ENCODE peak calls at places on chromosomes 12 and 14, in four cellular contexts. T, I, L and K are unnamed samples.

GRCh38 chr12:795305-795704 is 42.9 kb downstream of the WNK1 start:
- DNase-seq in T (peak), I (no peak), L (no peak), K (no peak)

GRCh38 chr12:288687-289086 is 26.1 kb upstream of the SLC6A13 start:
- DNase-seq in T (no peak), I (no peak), L (peak), K (peak)

GRCh38 chr14:47541652-47542051 is 133.8 kb downstream of the MDGA2 start:
- DNase-seq in T (no peak), I (peak), L (no peak), K (no peak)

GRCh38 chr12:46743471-46743870 is 82.3 kb downstream of the SLC38A4 start:
- DNase-seq in T (no peak), I (no peak), L (no peak), K (no peak)

GRCh38 chr14:31127690-31128089 is 79.9 kb downstream of the HECTD1 start:
- DNase-seq in T (peak), I (no peak), L (peak), K (no peak)

GRCh38 chr12:116265361-116266128 is 11.9 kb downstream of the MED13L start:
- DNase-seq in T (no peak), I (no peak), L (no peak), K (no peak)

GRCh38 chr14:92487513-92488133 is 26.0 kb upstream of the RIN3 start:
- DNase-seq in T (no peak), I (no peak), L (no peak), K (no peak)

GRCh38 chr14:53432378-53432802 is 279.3 kb upstream of the DDHD1 start:
- DNase-seq in T (no peak), I (peak), L (peak), K (no peak)

GRCh38 chr14:69129264-69129880 is 23.5 kb downstream of the DCAF5 start:
- DNase-seq in T (peak), I (peak), L (peak), K (peak)

GRCh38 chr12:82375201-82375600 is 16.9 kb downstream of the METTL25 start:
- DNase-seq in T (no peak), I (no peak), L (no peak), K (no peak)

GRCh38 chr14:94499673-94500072 is 9.6 kb downstream of the SERPINA12 start:
- DNase-seq in T (no peak), I (no peak), L (no peak), K (no peak)

GRCh38 chr12:55642275-55643068 is 5.8 kb downstream of the OR10P1 start:
- DNase-seq in T (peak), I (no peak), L (no peak), K (no peak)

GRCh38 chr12:102521662-102522277 is 41.4 kb upstream of the IGF1 start:
- DNase-seq in T (no peak), I (no peak), L (no peak), K (no peak)

GRCh38 chr12:49527361-49528130 is 11.3 kb upstream of the KCNH3 start:
- DNase-seq in T (no peak), I (no peak), L (no peak), K (no peak)

GRCh38 chr12:38895446-38895845 is 9.9 kb downstream of the CPNE8 start:
- DNase-seq in T (no peak), I (no peak), L (no peak), K (no peak)

GRCh38 chr12:49346659-49347306 is at the start of gene DNAJC22:
- DNase-seq in T (no peak), I (peak), L (no peak), K (no peak)

GRCh38 chr12:120199595-120200306 is 1.2 kb downstream of the RPLP0 start:
- DNase-seq in T (no peak), I (no peak), L (peak), K (no peak)

GRCh38 chr14:85131523-85131922 is 398.4 kb upstream of the FLRT2 start:
- DNase-seq in T (no peak), I (peak), L (no peak), K (no peak)

GRCh38 chr14:53621433-53621832 is 335.2 kb downstream of the BMP4 start:
- DNase-seq in T (no peak), I (no peak), L (no peak), K (no peak)

GRCh38 chr14:54579606-54580005 is 12.7 kb downstream of the SAMD4A start:
- DNase-seq in T (no peak), I (no peak), L (peak), K (no peak)

GRCh38 chr12:47071241-47071852 is 8.1 kb upstream of the PCED1B start:
- DNase-seq in T (peak), I (peak), L (no peak), K (no peak)

GRCh38 chr14:88063807-88064206 is 58.9 kb downstream of the GPR65 start:
- DNase-seq in T (no peak), I (no peak), L (no peak), K (no peak)

GRCh38 chr14:77158175-77158908 is 16.8 kb upstream of the ZDHHC22 start:
- DNase-seq in T (no peak), I (peak), L (peak), K (peak)

GRCh38 chr14:95059126-95059525 is 98.2 kb downstream of the DICER1 start:
- DNase-seq in T (no peak), I (no peak), L (no peak), K (no peak)

GRCh38 chr12:39490500-39491276 is 47.8 kb upstream of the KIF21A start:
- DNase-seq in T (no peak), I (no peak), L (peak), K (no peak)

DNA sequence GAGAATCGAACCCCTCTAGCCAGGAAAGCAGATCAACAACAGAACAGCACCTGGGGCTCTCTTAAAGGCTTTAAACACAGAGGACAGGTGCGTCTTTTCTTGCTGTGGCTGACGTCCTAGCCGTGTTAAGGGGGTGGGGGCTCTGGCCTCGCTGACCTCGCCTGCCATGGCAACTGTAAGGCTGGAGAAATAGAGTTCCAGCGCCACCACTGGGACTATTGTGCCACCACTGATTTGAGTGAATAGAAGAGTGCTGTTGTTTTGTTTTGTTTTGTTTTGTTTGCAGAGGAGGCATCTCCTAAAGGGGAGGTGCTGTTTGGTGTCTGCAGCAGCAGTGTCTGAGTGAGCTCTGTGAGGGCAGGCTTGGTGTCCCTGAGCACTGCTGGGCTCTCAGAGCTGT is 34.2 kb upstream of the PRMT8 start:
- DNase-seq in T (no peak), I (peak), L (no peak), K (no peak)
- H3K4me3 ChIP-seq in T (no peak), I (no peak), L (no peak), K (no peak)

DNA sequence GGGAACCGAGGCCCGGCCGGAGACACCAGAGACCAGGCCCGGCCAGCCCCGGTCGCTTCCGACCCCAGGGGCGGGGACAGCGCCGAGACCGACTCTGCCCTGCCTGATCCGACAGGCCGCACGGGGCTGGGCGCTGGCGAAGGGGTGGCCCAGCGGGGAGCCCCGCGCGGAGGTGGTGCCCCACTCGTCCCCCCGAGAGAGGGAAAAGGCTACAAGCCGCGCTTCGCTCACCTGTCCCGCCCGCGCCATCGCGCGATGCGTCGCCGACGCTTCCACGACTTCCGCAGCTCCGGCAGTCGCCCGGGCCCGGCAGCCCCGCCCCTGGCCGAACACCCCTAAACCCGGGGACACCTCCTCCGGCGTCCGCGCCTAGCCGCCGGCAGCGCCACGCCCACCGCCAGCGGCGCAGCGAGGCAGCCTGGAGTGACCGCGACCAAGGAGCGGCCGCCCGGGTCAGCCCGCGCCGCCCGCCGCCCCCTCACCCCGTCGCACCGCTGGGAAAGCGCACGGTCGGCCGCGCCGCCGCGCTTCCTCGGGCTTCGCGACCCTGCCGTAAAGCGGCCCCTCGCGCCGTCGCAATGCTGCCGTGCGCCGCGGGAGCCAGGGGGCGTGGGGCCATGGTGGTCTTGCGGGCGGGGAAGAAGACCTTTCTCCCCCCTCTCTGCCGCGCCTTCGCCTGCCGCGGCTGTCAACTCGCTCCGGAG is at the start of the genes BAG5 and COA8:
- DNase-seq in T (peak), I (peak), L (peak), K (no peak)
- TF ChIP-seq CTCF in T (no peak), I (no peak), L (no peak), K (no peak)

DNA sequence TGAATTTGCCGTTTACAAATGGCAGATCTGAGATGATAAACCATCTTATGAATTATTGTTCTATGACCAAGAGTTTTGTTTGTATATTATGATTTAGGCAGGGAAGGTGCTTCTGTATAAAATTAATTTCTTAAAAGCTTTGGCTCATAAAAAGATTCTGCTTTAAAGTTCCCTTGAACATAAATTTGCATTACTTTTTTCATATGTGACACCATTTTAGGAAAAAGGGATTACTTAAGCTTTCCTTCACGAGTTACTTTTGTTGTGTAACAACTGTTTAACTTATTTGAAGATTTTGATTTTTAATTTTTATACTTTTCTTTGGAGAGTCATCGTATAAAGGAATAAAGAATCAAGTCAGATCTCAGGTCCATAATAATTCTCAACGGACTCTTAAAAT is 3.3 kb downstream of the ETNK1 start:
- DNase-seq in T (no peak), I (no peak), L (no peak), K (no peak)
- H3K4me3 ChIP-seq in T (no peak), I (peak), L (peak), K (no peak)

GRCh38 chr12:14281539-14281938 is 83.9 kb upstream of the ATF7IP start:
- DNase-seq in T (no peak), I (no peak), L (no peak), K (no peak)

GRCh38 chr12:14279845-14280244 is 85.6 kb upstream of the ATF7IP start:
- DNase-seq in T (no peak), I (no peak), L (no peak), K (no peak)

GRCh38 chr12:14283489-14284144 is 81.9 kb upstream of the ATF7IP start:
- DNase-seq in T (no peak), I (peak), L (no peak), K (no peak)

GRCh38 chr12:14280921-14281320 is 84.6 kb upstream of the ATF7IP start:
- DNase-seq in T (no peak), I (no peak), L (no peak), K (no peak)

DNA sequence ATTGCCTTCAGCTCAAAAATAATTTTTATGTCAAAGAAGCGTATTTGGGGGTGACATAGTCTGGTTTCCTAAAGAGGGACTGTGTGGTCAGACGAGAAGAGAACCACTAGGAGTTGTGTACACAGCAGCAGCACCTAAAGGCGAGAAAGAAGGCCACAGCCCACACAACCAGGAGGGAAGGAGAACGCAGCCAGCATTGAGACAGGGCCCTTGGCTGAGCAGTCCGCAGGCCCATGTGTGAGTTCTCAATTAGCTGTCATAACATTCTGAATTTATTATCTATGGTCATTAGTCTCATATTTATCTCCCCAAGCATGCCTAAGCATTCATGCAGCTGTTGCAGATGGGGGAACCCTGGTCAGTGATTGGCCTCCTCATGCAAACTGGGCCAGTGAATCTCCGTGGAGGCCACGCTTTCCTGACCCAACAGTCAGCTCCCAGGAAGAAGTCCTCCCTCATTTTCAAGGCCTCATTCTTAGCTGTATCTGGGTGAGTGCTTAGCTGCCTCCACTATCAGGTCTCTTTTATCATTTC is 81.2 kb upstream of the ATF7IP start:
- DNase-seq in T (no peak), I (peak), L (peak), K (no peak)
- TF ChIP-seq CTCF in T (no peak), I (no peak), L (no peak), K (no peak)

GRCh38 chr14:73996731-73997107 is 22.4 kb downstream of the ENTPD5 start:
- DNase-seq in T (no peak), I (no peak), L (no peak), K (no peak)

GRCh38 chr14:73997108-73997943 is 21.8 kb downstream of the ENTPD5 start:
- DNase-seq in T (no peak), I (no peak), L (no peak), K (no peak)

GRCh38 chr14:73997944-73998451 is 21.1 kb downstream of the ENTPD5 start:
- DNase-seq in T (no peak), I (no peak), L (no peak), K (no peak)

GRCh38 chr14:73998736-73999135 is 20.4 kb downstream of the ENTPD5 start:
- DNase-seq in T (no peak), I (no peak), L (no peak), K (no peak)

DNA sequence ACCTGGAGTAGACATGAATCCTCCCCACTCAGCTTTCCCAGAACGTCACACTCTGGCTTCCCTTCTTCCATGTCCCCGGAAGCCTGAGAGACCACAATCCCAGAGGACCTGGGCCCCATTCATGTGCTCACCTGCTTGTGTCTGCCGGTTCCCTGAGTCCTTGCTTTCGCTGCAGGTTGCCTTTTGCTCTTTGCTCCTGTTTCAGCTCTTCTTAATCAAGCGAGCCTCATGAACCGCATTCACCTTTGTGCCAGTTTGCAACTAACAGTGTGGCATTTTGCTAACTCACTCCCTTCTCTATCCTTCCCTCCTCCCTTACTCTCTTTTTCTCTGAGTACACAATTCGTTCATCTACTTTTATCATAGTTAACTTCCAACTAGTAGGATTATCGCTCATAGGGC is 23.1 kb downstream of the ENTPD5 start:
- DNase-seq in T (no peak), I (no peak), L (no peak), K (no peak)
- H3K4me3 ChIP-seq in T (no peak), I (no peak), L (no peak), K (no peak)

DNA sequence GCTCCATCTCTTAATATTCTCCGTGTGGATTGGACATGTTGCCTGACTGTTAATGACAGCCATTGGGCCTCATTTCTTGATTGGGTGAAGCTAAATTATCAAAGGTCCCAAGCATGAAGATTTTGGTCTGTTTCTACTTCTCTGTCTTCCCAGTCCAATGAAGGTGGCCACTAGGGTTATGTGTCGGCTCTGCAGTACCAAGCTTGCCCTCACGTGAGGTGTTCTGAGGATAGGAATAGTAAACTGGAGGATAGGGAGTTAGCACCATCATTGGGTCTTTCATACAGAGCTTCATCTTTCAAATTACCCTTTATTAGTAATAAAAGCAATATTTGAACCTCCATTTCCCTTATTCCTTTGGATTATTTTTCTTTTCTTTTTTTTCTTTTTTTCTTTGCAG is 21.9 kb upstream of the BICD1 start:
- DNase-seq in T (no peak), I (no peak), L (no peak), K (no peak)
- TF ChIP-seq CTCF in T (no peak), I (no peak), L (no peak), K (no peak)